ENCODE peak calls at places on chromosomes 6 and 20, in nine cellular contexts. M is activated CD4-positive, alpha-beta T cell treated with anti-CD3 and anti-CD28 coated beads for 1 hour; U is non-pigmented ciliary epithelial cell; I is T-helper 2 cell; F is HFF-Myc; V is epithelial cell of prostate; Q is stimulated activated CD8-positive, alpha-beta memory T cell treated with anti-CD3 and anti-CD28 coated beads, Interleukin-15, amount 100 ng/mL, for 4 hours; J is DMS153; C is ecto neural progenitor cell. G is an unnamed sample.

GRCh38 chr20:60034231-60035110 is 76.2 kb downstream of the CDH26 start:
- DNase-seq in M (no peak), U (no peak), I (no peak), F (no peak), V (no peak), Q (no peak), J (no peak), C (no peak), G (no peak)

GRCh38 chr6:48074368-48074767 is 36.6 kb downstream of the PTCHD4 start:
- DNase-seq in M (no peak), U (no peak), I (no peak), F (no peak), V (no peak), Q (no peak), J (no peak), C (no peak), G (peak; percentile 40)

GRCh38 chr6:44580901-44581300 is 193.4 kb downstream of the CDC5L start:
- DNase-seq in M (no peak), U (peak; percentile 63), I (no peak), F (peak; percentile 41), V (no peak), Q (no peak), J (no peak), C (no peak), G (no peak)

GRCh38 chr20:19739351-19739750 is 18.7 kb upstream of the RIN2 start:
- DNase-seq in M (no peak), U (no peak), I (no peak), F (no peak), V (no peak), Q (no peak), J (no peak), C (no peak), G (no peak)

GRCh38 chr6:82178084-82178758 is 69.3 kb downstream of the IBTK start:
- DNase-seq in M (no peak), U (peak; percentile 27), I (no peak), F (peak; percentile 12), V (no peak), Q (no peak), J (peak; percentile 10), C (no peak), G (peak; percentile 64)

GRCh38 chr20:33176101-33176500 is 8.1 kb downstream of the BPIFA2 start:
- DNase-seq in M (no peak), U (no peak), I (no peak), F (no peak), V (no peak), Q (no peak), J (no peak), C (no peak), G (no peak)

GRCh38 chr6:17393335-17394191 is at the start of gene CAP2:
- DNase-seq in M (no peak), U (no peak), I (no peak), F (no peak), V (no peak), Q (no peak), J (peak; percentile 1), C (peak; percentile 86), G (peak; percentile 44)

GRCh38 chr6:163926642-163927041 is 512.1 kb downstream of the QKI start:
- DNase-seq in M (no peak), U (no peak), I (no peak), F (peak; percentile 4), V (no peak), Q (no peak), J (no peak), C (no peak), G (no peak)

GRCh38 chr6:150874184-150874583 is 8.7 kb downstream of the MTHFD1L start:
- DNase-seq in M (no peak), U (no peak), I (no peak), F (no peak), V (no peak), Q (no peak), J (no peak), C (no peak), G (no peak)

GRCh38 chr6:390914-391558 is 516 bp upstream of the IRF4 start:
- DNase-seq in M (no peak), U (no peak), I (no peak), F (no peak), V (no peak), Q (no peak), J (no peak), C (peak; percentile 54), G (no peak)

GRCh38 chr20:19903168-19903676 is 113.9 kb upstream of the NAA20 start:
- DNase-seq in M (no peak), U (no peak), I (no peak), F (no peak), V (no peak), Q (no peak), J (peak; percentile 87), C (no peak), G (no peak)

GRCh38 chr6:82906951-82907350 is 158.7 kb downstream of the UBE3D start:
- DNase-seq in M (no peak), U (peak; percentile 32), I (no peak), F (peak; percentile 52), V (no peak), Q (no peak), J (no peak), C (no peak), G (no peak)

GRCh38 chr20:37961016-37961415 is 58.1 kb downstream of the VSTM2L start:
- DNase-seq in M (no peak), U (no peak), I (no peak), F (no peak), V (no peak), Q (no peak), J (no peak), C (no peak), G (no peak)

GRCh38 chr20:5369622-5370021 is 52.9 kb upstream of the PROKR2 start:
- DNase-seq in M (no peak), U (no peak), I (no peak), F (no peak), V (no peak), Q (no peak), J (no peak), C (no peak), G (no peak)

GRCh38 chr6:17600527-17601388 is 656 bp downstream of the FAM8A1 start:
- DNase-seq in M (peak; percentile 24), U (no peak), I (peak; percentile 40), F (no peak), V (no peak), Q (peak; percentile 25), J (no peak), C (peak; percentile 69), G (peak; percentile 44)

GRCh38 chr6:140281236-140281635 is 906.8 kb upstream of the CITED2 start:
- DNase-seq in M (no peak), U (no peak), I (no peak), F (no peak), V (peak; percentile 70), Q (no peak), J (no peak), C (no peak), G (no peak)

GRCh38 chr6:42978487-42978792 is 541 bp downstream of the PEX6 start:
- DNase-seq in M (no peak), U (no peak), I (no peak), F (no peak), V (no peak), Q (no peak), J (no peak), C (peak; percentile 60), G (no peak)

GRCh38 chr6:107613980-107614379 is 124.1 kb downstream of the SOBP start:
- DNase-seq in M (no peak), U (no peak), I (no peak), F (no peak), V (no peak), Q (no peak), J (no peak), C (no peak), G (no peak)

GRCh38 chr20:38888059-38888831 is 38.0 kb upstream of the FAM83D start:
- DNase-seq in M (no peak), U (no peak), I (no peak), F (no peak), V (no peak), Q (no peak), J (no peak), C (no peak), G (no peak)

GRCh38 chr6:30037182-30037788 is 23.8 kb upstream of the POLR1H start:
- DNase-seq in M (no peak), U (no peak), I (no peak), F (no peak), V (no peak), Q (no peak), J (no peak), C (no peak), G (peak; percentile 23)

GRCh38 chr20:21209668-21210067 is 83.8 kb downstream of the KIZ start:
- DNase-seq in M (no peak), U (no peak), I (no peak), F (no peak), V (no peak), Q (no peak), J (no peak), C (no peak), G (no peak)

GRCh38 chr6:167314180-167314821 is 10.6 kb upstream of the TTLL2 start:
- DNase-seq in M (no peak), U (no peak), I (no peak), F (no peak), V (no peak), Q (no peak), J (no peak), C (no peak), G (no peak)

GRCh38 chr6:71250050-71250689 is 38.4 kb upstream of the OGFRL1 start:
- DNase-seq in M (no peak), U (peak; percentile 74), I (peak; percentile 2), F (peak; percentile 38), V (no peak), Q (no peak), J (no peak), C (no peak), G (peak; percentile 95)

GRCh38 chr20:56689318-56689717 is 60.2 kb downstream of the TFAP2C start:
- DNase-seq in M (no peak), U (no peak), I (no peak), F (peak; percentile 37), V (no peak), Q (no peak), J (no peak), C (no peak), G (no peak)

GRCh38 chr20:20365593-20365992 is 2.3 kb upstream of the INSM1 start:
- DNase-seq in M (no peak), U (no peak), I (no peak), F (no peak), V (no peak), Q (no peak), J (no peak), C (no peak), G (no peak)

GRCh38 chr6:155188707-155189496 is 74.9 kb upstream of the CLDN20 start:
- DNase-seq in M (no peak), U (peak; percentile 81), I (no peak), F (peak; percentile 99), V (no peak), Q (no peak), J (no peak), C (no peak), G (peak; percentile 88)

G was measured in cardiac muscle cell.